ENCODE peak calls at places on chromosome 17, in six cellular contexts. Y is LHCN-M2; U is KG1; J is CD8-positive, alpha-beta memory T cell; K is stimulated activated CD8-positive, alpha-beta memory T cell treated with anti-CD3 and anti-CD28 coated beads, Interleukin-15, amount 100 ng/mL, for 1 hour; S is astrocyte of the spinal cord. F is an unnamed sample.

GRCh38 chr17:17493249-17493985 is 2.8 kb downstream of the RASD1 start:
- DNase-seq in Y (no peak), U (no peak), J (no peak), K (no peak), S (no peak), F (no peak)

GRCh38 chr17:77546772-77547201 is 406.0 kb downstream of the SEC14L1 start:
- DNase-seq in Y (no peak), U (no peak), J (no peak), K (no peak), S (no peak), F (peak; percentile 44)

GRCh38 chr17:8894189-8894611 is 26.7 kb upstream of the PIK3R6 start:
- DNase-seq in Y (no peak), U (no peak), J (no peak), K (no peak), S (no peak), F (no peak)

GRCh38 chr17:48462946-48463345 is 32.9 kb upstream of the SKAP1 start:
- DNase-seq in Y (no peak), U (no peak), J (no peak), K (no peak), S (no peak), F (no peak)

GRCh38 chr17:79053251-79053925 is 21.2 kb upstream of the ENGASE start:
- DNase-seq in Y (peak; percentile 58), U (no peak), J (no peak), K (no peak), S (peak; percentile 39), F (peak; percentile 96)

GRCh38 chr17:72886622-72887021 is 205.9 kb downstream of the SLC39A11 start:
- DNase-seq in Y (no peak), U (no peak), J (no peak), K (no peak), S (no peak), F (no peak)

GRCh38 chr17:29682054-29682453 is 59.3 kb upstream of the CORO6 start:
- DNase-seq in Y (peak; percentile 37), U (peak; percentile 35), J (no peak), K (no peak), S (no peak), F (no peak)

GRCh38 chr17:71948703-71949422 is 172.0 kb upstream of the SOX9 start:
- DNase-seq in Y (no peak), U (no peak), J (no peak), K (no peak), S (no peak), F (no peak)

GRCh38 chr17:29733151-29733550 is 110.4 kb upstream of the CORO6 start:
- DNase-seq in Y (peak; percentile 59), U (no peak), J (no peak), K (no peak), S (no peak), F (no peak)

GRCh38 chr17:72004476-72005331 is 116.1 kb upstream of the SOX9 start:
- DNase-seq in Y (peak; percentile 41), U (no peak), J (no peak), K (no peak), S (peak; percentile 25), F (peak; percentile 14)

GRCh38 chr17:78135858-78136500 is 5.4 kb downstream of the TMC8 start:
- DNase-seq in Y (no peak), U (no peak), J (no peak), K (no peak), S (no peak), F (no peak)

GRCh38 chr17:69336580-69336979 is 9.6 kb upstream of the ABCA5 start:
- DNase-seq in Y (no peak), U (no peak), J (no peak), K (no peak), S (no peak), F (no peak)

GRCh38 chr17:42251115-42251514 is 25.1 kb downstream of the STAT5B start:
- DNase-seq in Y (no peak), U (no peak), J (no peak), K (no peak), S (peak; percentile 33), F (peak; percentile 23)

GRCh38 chr17:51860934-51861561 is 297.5 kb downstream of the CA10 start:
- DNase-seq in Y (peak; percentile 21), U (peak; percentile 0), J (no peak), K (no peak), S (no peak), F (no peak)

GRCh38 chr17:49315974-49316570 is 46.0 kb downstream of the ZNF652 start:
- DNase-seq in Y (peak; percentile 56), U (no peak), J (no peak), K (no peak), S (peak; percentile 18), F (peak; percentile 29)

GRCh38 chr17:65292430-65292829 is 155.3 kb downstream of the RGS9 start:
- DNase-seq in Y (no peak), U (no peak), J (no peak), K (no peak), S (no peak), F (peak; percentile 31)

GRCh38 chr17:46109603-46110189 is 83.5 kb downstream of the KANSL1 start:
- DNase-seq in Y (no peak), U (no peak), J (no peak), K (no peak), S (no peak), F (no peak)

GRCh38 chr17:81866440-81867122 is 4.6 kb downstream of the ARHGDIA start:
- DNase-seq in Y (peak; percentile 51), U (no peak), J (no peak), K (no peak), S (no peak), F (no peak)

GRCh38 chr17:71084219-71084618 is 914.9 kb downstream of the KCNJ2 start:
- DNase-seq in Y (peak; percentile 47), U (peak; percentile 8), J (no peak), K (no peak), S (peak; percentile 9), F (peak; percentile 62)

GRCh38 chr17:32142857-32143524 is 689 bp downstream of the RHOT1 start:
- DNase-seq in Y (peak; percentile 64), U (no peak), J (peak; percentile 16), K (no peak), S (peak; percentile 55), F (peak; percentile 73)

GRCh38 chr17:73211745-73212144 is 18.9 kb downstream of the COG1 start:
- DNase-seq in Y (no peak), U (no peak), J (peak; percentile 80), K (peak; percentile 24), S (no peak), F (no peak)

GRCh38 chr17:4206945-4207344 is 56.8 kb downstream of the ANKFY1 start:
- DNase-seq in Y (peak; percentile 58), U (no peak), J (no peak), K (no peak), S (no peak), F (peak; percentile 76)

GRCh38 chr17:79993390-79994221 is 42.1 kb downstream of the TBC1D16 start:
- DNase-seq in Y (peak; percentile 85), U (no peak), J (peak; percentile 33), K (no peak), S (peak; percentile 76), F (peak; percentile 75)

GRCh38 chr17:55728361-55728760 is 5.7 kb upstream of the TMEM100 start:
- DNase-seq in Y (no peak), U (no peak), J (no peak), K (no peak), S (no peak), F (no peak)

GRCh38 chr17:69654981-69655581 is 240.6 kb downstream of the MAP2K6 start:
- DNase-seq in Y (peak; percentile 95), U (no peak), J (no peak), K (no peak), S (peak; percentile 91), F (peak; percentile 8)

GRCh38 chr17:19020016-19020415 is 15.5 kb upstream of the FAM83G start:
- DNase-seq in Y (no peak), U (no peak), J (no peak), K (no peak), S (no peak), F (no peak)

GRCh38 chr17:79778504-79779087 is 648 bp downstream of the CBX2 start:
- DNase-seq in Y (no peak), U (no peak), J (no peak), K (no peak), S (no peak), F (peak; percentile 14)

GRCh38 chr17:76240461-76241204 is at the start of gene RNF157:
- DNase-seq in Y (peak; percentile 49), U (no peak), J (peak; percentile 74), K (no peak), S (peak; percentile 43), F (peak; percentile 25)

F was measured in A172.